ENCODE peak calls at places on chromosomes 16 and 17, in six cellular contexts. R is activated T-cell treated with anti-CD3 and anti-CD28 coated beads, Interleukin-2, amount 50 U/mL, for 4 hours; O is T-cell; L is T-helper 17 cell; E is activated T-helper 17 cell treated with anti-CD3 and anti-CD28 coated beads, Interleukin-2, amount 50 U/mL, for 72 hours; J is RWPE2. Q is an unnamed sample.

GRCh38 chr17:55343900-55344513 is 77.6 kb downstream of the MMD start:
- ATAC-seq in J (no peak), O (no peak), E (peak), L (no peak), R (peak), Q (no peak)

GRCh38 chr16:85376292-85377095 is 236.6 kb upstream of the GSE1 start:
- ATAC-seq in J (no peak), E (no peak), R (no peak), O (no peak), L (no peak), Q (peak)

GRCh38 chr17:80187090-80187489 is 17.3 kb downstream of the CARD14 start:
- ATAC-seq in E (no peak), O (no peak), R (no peak), L (no peak), J (peak), Q (peak)

GRCh38 chr16:73196670-73197069 is 148.7 kb upstream of the ZFHX3 start:
- ATAC-seq in J (peak), R (peak), L (peak), E (peak), O (no peak), Q (peak)

GRCh38 chr17:27506348-27507218 is 50.3 kb downstream of the KSR1 start:
- ATAC-seq in J (no peak), E (no peak), L (peak), O (no peak), R (no peak), Q (no peak)

GRCh38 chr17:56881685-56882295 is 32.1 kb downstream of the TRIM25 start:
- ATAC-seq in R (no peak), O (no peak), J (no peak), E (no peak), L (no peak), Q (no peak)

GRCh38 chr17:58028591-58028990 is 21.5 kb upstream of the SRSF1 start:
- ATAC-seq in O (no peak), L (no peak), E (peak), R (no peak), J (no peak), Q (no peak)

GRCh38 chr17:6914711-6915110 is 81.1 kb upstream of the ALOX12 start:
- ATAC-seq in L (no peak), O (peak), R (no peak), J (no peak), E (no peak), Q (peak)

GRCh38 chr16:55534773-55535172 is 25.9 kb downstream of the LPCAT2 start:
- ATAC-seq in O (no peak), J (no peak), R (no peak), E (no peak), L (no peak), Q (no peak)

GRCh38 chr17:6066183-6066948 is 3.8 kb upstream of the WSCD1 start:
- ATAC-seq in L (no peak), J (no peak), E (peak), O (no peak), R (no peak), Q (no peak)

GRCh38 chr16:17222756-17223411 is 247.9 kb downstream of the XYLT1 start:
- ATAC-seq in R (no peak), E (no peak), O (no peak), J (no peak), L (no peak), Q (no peak)

GRCh38 chr16:52529226-52529625 is 17.7 kb downstream of the TOX3 start:
- ATAC-seq in R (no peak), L (no peak), E (no peak), O (no peak), J (no peak), Q (no peak)

GRCh38 chr17:44069974-44070454 is 521 bp upstream of the G6PC3 start:
- ATAC-seq in L (no peak), E (no peak), J (no peak), R (no peak), O (no peak), Q (no peak)

GRCh38 chr16:10744370-10745030 is 858 bp downstream of the NUBP1 start:
- ATAC-seq in J (no peak), R (no peak), L (no peak), E (no peak), O (no peak), Q (no peak)

GRCh38 chr16:53147500-53148065 is 92.8 kb downstream of the CHD9 start:
- ATAC-seq in J (no peak), E (no peak), L (no peak), O (no peak), R (no peak), Q (no peak)

GRCh38 chr16:74842413-74842812 is 67.8 kb upstream of the FA2H start:
- ATAC-seq in E (no peak), J (no peak), L (no peak), O (no peak), R (no peak), Q (peak)

GRCh38 chr17:46202482-46202881 is 9.3 kb upstream of the KANSL1 start:
- ATAC-seq in E (no peak), O (no peak), L (no peak), R (no peak), J (no peak), Q (no peak)

GRCh38 chr17:81574643-81574956 is 22.4 kb upstream of the FAAP100 start:
- ATAC-seq in J (no peak), R (no peak), L (no peak), E (no peak), O (no peak), Q (no peak)

GRCh38 chr16:52597073-52597771 is 50.3 kb upstream of the TOX3 start:
- ATAC-seq in R (no peak), O (no peak), J (no peak), L (no peak), E (no peak), Q (no peak)

GRCh38 chr17:80930335-80931040 is 61.2 kb upstream of the CHMP6 start:
- ATAC-seq in L (no peak), R (no peak), J (no peak), E (peak), O (no peak), Q (no peak)

GRCh38 chr16:89700100-89700648 is 1.3 kb downstream of the SPATA2L start:
- ATAC-seq in J (peak), E (peak), O (peak), R (peak), L (peak), Q (peak)